ENCODE peak calls at places on chromosomes 16 and 17, in seven cellular contexts. O is H9, T is mesendoderm, V is IMR-90, R is neuronal stem cell, E is mesenchymal stem cell, Y is trophoblast cell. N is an unnamed sample.

GRCh38 chr16:71311553-71312158 is 22.5 kb upstream of the CMTR2 start:
- DNase-seq in T (peak), V (peak), Y (no peak), E (peak), O (peak), R (peak), N (peak)

GRCh38 chr17:40369923-40370322 is 5.4 kb upstream of the GJD3 start:
- DNase-seq in E (no peak), V (no peak), Y (no peak), R (no peak), T (no peak), O (no peak), N (no peak)

GRCh38 chr16:30335598-30336474 is 19.3 kb downstream of the CD2BP2 start:
- DNase-seq in Y (no peak), T (no peak), E (no peak), V (no peak), O (peak), R (no peak), N (no peak)

GRCh38 chr16:85249418-85249817 is 137.1 kb upstream of the CIBAR2 start:
- DNase-seq in O (no peak), Y (no peak), T (no peak), V (no peak), R (no peak), E (no peak), N (no peak)

GRCh38 chr17:31877911-31878702 is 19.1 kb upstream of the COPRS start:
- DNase-seq in Y (no peak), T (no peak), O (no peak), R (no peak), E (no peak), V (peak), N (no peak)

GRCh38 chr16:54538241-54538640 is 251.7 kb upstream of the IRX3 start:
- DNase-seq in V (no peak), R (no peak), E (no peak), O (no peak), T (peak), Y (peak), N (no peak)

GRCh38 chr17:54916721-54917120 is 16.1 kb downstream of the TOM1L1 start:
- DNase-seq in R (no peak), V (no peak), Y (no peak), O (no peak), E (no peak), T (no peak), N (no peak)

GRCh38 chr17:80765241-80766022 is 220.8 kb downstream of the RPTOR start:
- DNase-seq in Y (no peak), T (peak), O (no peak), V (peak), E (peak), R (no peak), N (no peak)

GRCh38 chr16:10964891-10965326 is 20.5 kb downstream of the CLEC16A start:
- DNase-seq in E (no peak), R (no peak), Y (no peak), T (no peak), O (no peak), V (no peak), N (no peak)

GRCh38 chr16:86990451-86990850 is 326.7 kb downstream of the C16orf95 start:
- DNase-seq in E (peak), T (no peak), Y (no peak), V (no peak), O (no peak), R (no peak), N (no peak)

GRCh38 chr17:57601328-57601727 is 143.8 kb downstream of the CCDC182 start:
- DNase-seq in Y (no peak), E (peak), V (no peak), O (no peak), T (peak), R (no peak), N (no peak)

GRCh38 chr17:57597531-57598453 is 147.3 kb downstream of the CCDC182 start:
- DNase-seq in Y (peak), V (peak), O (peak), E (peak), R (peak), T (peak), N (peak)

GRCh38 chr17:57600092-57600491 is 145.0 kb downstream of the CCDC182 start:
- DNase-seq in Y (no peak), O (no peak), R (no peak), E (peak), V (no peak), T (no peak), N (no peak)

GRCh38 chr17:57597101-57597500 is 148.0 kb downstream of the CCDC182 start:
- DNase-seq in V (no peak), T (no peak), E (no peak), R (no peak), Y (no peak), O (no peak), N (no peak)

GRCh38 chr17:57599271-57600045 is 145.6 kb downstream of the CCDC182 start:
- DNase-seq in R (no peak), V (no peak), E (no peak), O (no peak), T (no peak), Y (no peak), N (no peak)
- H2BK5ac ChIP-seq in R (no peak), V (no peak), E (no peak), O (no peak), T (no peak), Y (no peak), N (no peak)

GRCh38 chr16:2326191-2326590 is 14.3 kb downstream of the ABCA3 start:
- DNase-seq in E (no peak), O (no peak), Y (no peak), T (no peak), V (no peak), R (no peak), N (no peak)

GRCh38 chr16:2325181-2325580 is 15.3 kb downstream of the ABCA3 start:
- DNase-seq in T (no peak), Y (no peak), E (no peak), O (no peak), V (no peak), R (no peak), N (no peak)

GRCh38 chr16:2324296-2324859 is 16.1 kb downstream of the ABCA3 start:
- DNase-seq in O (no peak), R (no peak), E (no peak), V (no peak), T (no peak), Y (no peak), N (no peak)

GRCh38 chr16:2325791-2326190 is 14.7 kb downstream of the ABCA3 start:
- DNase-seq in R (no peak), O (no peak), T (no peak), V (no peak), Y (no peak), E (no peak), N (no peak)

DNA sequence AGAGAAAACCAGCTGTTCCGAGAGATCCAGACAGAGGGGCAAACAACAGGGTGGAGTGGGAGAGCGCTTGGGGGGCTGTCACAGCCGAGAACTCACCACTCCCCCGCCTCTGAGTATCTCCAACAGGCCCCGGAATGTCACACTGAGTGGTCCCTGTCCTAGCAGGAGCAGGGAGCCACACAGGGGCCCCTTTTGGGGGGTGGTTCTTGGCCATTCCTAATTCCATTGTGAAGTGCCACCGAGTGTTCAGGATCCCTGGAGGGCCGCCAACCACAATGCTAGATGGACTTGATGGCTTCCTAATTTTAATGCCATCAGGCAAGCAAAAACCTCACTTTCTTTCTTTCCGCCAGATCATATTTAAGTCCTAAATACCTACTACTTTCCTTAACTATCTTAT is 16.8 kb downstream of the ABCA3 start:
- DNase-seq in E (no peak), V (no peak), T (no peak), R (no peak), Y (no peak), O (no peak), N (no peak)
- H2BK5ac ChIP-seq in E (no peak), V (no peak), T (no peak), R (no peak), Y (no peak), O (no peak), N (no peak)

GRCh38 chr17:16046966-16047365 is 47.3 kb downstream of the TTC19 start:
- DNase-seq in O (no peak), E (no peak), Y (no peak), V (peak), T (no peak), R (no peak), N (no peak)

GRCh38 chr17:16048797-16049449 is 49.3 kb downstream of the TTC19 start:
- DNase-seq in T (no peak), R (no peak), E (no peak), Y (no peak), O (no peak), V (no peak), N (no peak)

GRCh38 chr17:16050844-16051243 is 51.2 kb downstream of the TTC19 start:
- DNase-seq in Y (no peak), E (no peak), T (no peak), O (no peak), V (no peak), R (no peak), N (no peak)

GRCh38 chr17:16052486-16052885 is 52.9 kb downstream of the TTC19 start:
- DNase-seq in O (no peak), V (peak), E (no peak), Y (no peak), R (no peak), T (no peak), N (no peak)
- H2BK5ac ChIP-seq in O (no peak), V (no peak), E (no peak), Y (no peak), R (no peak), T (no peak), N (no peak)

GRCh38 chr17:63768433-63768832 is 5.0 kb downstream of the CCDC47 start:
- DNase-seq in R (no peak), E (no peak), T (peak), O (no peak), Y (peak), V (no peak), N (no peak)
- H2BK5ac ChIP-seq in R (no peak), E (no peak), T (no peak), O (no peak), Y (no peak), V (no peak), N (no peak)

DNA sequence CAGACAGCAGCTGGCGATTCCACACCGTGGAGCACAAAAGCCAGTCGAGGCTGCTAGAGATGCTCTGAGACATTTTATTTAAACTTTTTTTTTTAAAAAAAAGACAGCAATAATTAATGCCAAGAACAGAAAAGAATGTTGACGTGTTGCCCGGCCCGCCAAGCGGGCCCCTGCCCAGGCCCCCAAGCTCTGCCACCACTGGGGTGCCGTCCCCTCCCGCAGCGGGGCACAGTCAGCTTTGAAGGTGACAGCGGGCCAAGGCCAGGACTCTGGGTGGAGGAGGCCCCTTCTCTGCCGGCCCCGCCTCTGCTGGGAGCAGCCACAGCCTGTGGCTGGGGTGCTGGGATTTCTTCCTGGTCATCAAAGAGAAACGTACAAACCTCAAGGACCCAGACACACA is 9.8 kb downstream of the RNF166 start:
- DNase-seq in O (no peak), Y (no peak), T (no peak), V (no peak), E (no peak), R (no peak), N (no peak)
- H2BK5ac ChIP-seq in O (no peak), Y (no peak), T (no peak), V (no peak), E (no peak), R (no peak), N (no peak)

GRCh38 chr17:7720125-7720524 is 2.6 kb downstream of the DNAH2 start:
- DNase-seq in E (no peak), Y (no peak), T (peak), O (no peak), V (no peak), R (no peak), N (no peak)

GRCh38 chr17:7717756-7718350 is 309 bp downstream of the DNAH2 start:
- DNase-seq in V (no peak), R (no peak), O (peak), E (peak), Y (no peak), T (no peak), N (no peak)

GRCh38 chr17:7719661-7720060 is 2.1 kb downstream of the DNAH2 start:
- DNase-seq in T (no peak), Y (no peak), V (no peak), R (no peak), O (no peak), E (no peak), N (no peak)

GRCh38 chr17:7716901-7717755 is at the start of gene DNAH2:
- DNase-seq in V (peak), R (peak), Y (peak), O (peak), T (peak), E (peak), N (peak)

DNA sequence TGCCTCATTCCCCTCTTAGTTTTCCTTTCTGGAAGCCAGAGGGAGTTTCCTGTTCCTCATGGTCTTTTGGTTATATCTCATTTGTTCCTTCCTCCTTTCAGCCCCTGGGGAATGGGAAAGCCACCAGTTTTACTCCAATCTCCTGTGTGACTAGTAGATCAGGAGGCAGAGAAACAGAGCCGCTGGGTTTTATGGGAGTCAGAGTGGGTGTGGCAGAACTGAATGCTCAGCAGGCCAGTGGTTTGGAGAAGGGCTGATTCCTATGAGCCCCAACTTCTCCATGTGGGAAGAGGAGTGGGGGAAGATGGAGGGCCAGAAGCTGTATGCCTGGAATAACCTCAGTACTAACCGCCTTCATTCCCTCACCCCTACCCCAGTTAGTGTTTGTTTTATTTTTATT is 4.1 kb downstream of the DNAH2 start:
- DNase-seq in O (no peak), R (no peak), T (no peak), Y (no peak), V (no peak), E (no peak), N (no peak)
- H2BK5ac ChIP-seq in O (no peak), R (no peak), T (no peak), Y (no peak), V (no peak), E (no peak), N (no peak)

GRCh38 chr16:965487-965886 is 5.3 kb downstream of the LMF1 start:
- DNase-seq in V (no peak), E (no peak), Y (no peak), T (no peak), O (no peak), R (no peak), N (no peak)

GRCh38 chr16:967546-968295 is 3.1 kb downstream of the LMF1 start:
- DNase-seq in E (no peak), O (no peak), Y (no peak), T (no peak), R (no peak), V (no peak), N (no peak)

GRCh38 chr16:966035-966434 is 4.7 kb downstream of the LMF1 start:
- DNase-seq in T (no peak), E (no peak), V (no peak), O (no peak), R (no peak), Y (no peak), N (no peak)

GRCh38 chr16:967077-967541 is 3.7 kb downstream of the LMF1 start:
- DNase-seq in T (no peak), V (no peak), R (no peak), O (no peak), Y (no peak), E (no peak), N (no peak)

GRCh38 chr16:966505-966904 is 4.3 kb downstream of the LMF1 start:
- DNase-seq in V (no peak), E (no peak), R (no peak), T (no peak), O (no peak), Y (no peak), N (no peak)
- H2BK5ac ChIP-seq in V (no peak), E (no peak), R (no peak), T (no peak), O (no peak), Y (no peak), N (no peak)

N was measured in H1.